ENCODE peak calls at places on chromosomes 2 and 18, in ten cellular contexts. N is cardiac muscle cell; J is sigmoid colon; M is psoas muscle; F is right lobe of liver; I is A549; R is pancreas; A is IMR-90; O is CD8-positive, alpha-beta T cell; L is uterus. S is an unnamed sample.

GRCh38 chr2:223888251-223888650 is 50.9 kb upstream of the AP1S3 start:
- DNase-seq in F (no peak), I (no peak), L (no peak), R (no peak), M (no peak), N (no peak), A (no peak), J (no peak), O (no peak), S (no peak)

GRCh38 chr2:86786001-86786536 is 4.6 kb downstream of the CD8A start:
- DNase-seq in M (no peak), R (no peak), J (no peak), I (no peak), L (no peak), A (no peak), F (no peak), O (peak; percentile 89), N (no peak), S (no peak)

GRCh38 chr2:37283207-37283606 is 41.4 kb downstream of the PRKD3 start:
- DNase-seq in L (no peak), I (no peak), M (no peak), O (no peak), R (no peak), J (no peak), A (peak; percentile 93), N (no peak), F (no peak), S (no peak)

GRCh38 chr18:61129001-61129400 is 204.2 kb upstream of the CDH20 start:
- DNase-seq in M (no peak), I (no peak), O (no peak), N (no peak), J (no peak), F (no peak), R (no peak), L (no peak), A (no peak), S (no peak)

GRCh38 chr2:167192833-167193232 is 304.6 kb downstream of the XIRP2 start:
- DNase-seq in M (no peak), A (peak; percentile 22), O (no peak), I (no peak), N (no peak), F (no peak), J (no peak), R (no peak), L (no peak), S (no peak)

GRCh38 chr2:195561205-195562032 is 95.6 kb upstream of the SLC39A10 start:
- DNase-seq in O (no peak), F (no peak), J (no peak), N (no peak), L (no peak), R (no peak), A (peak; percentile 99), I (peak; percentile 75), M (no peak), S (no peak)

GRCh38 chr2:62663920-62664319 is 41.6 kb upstream of the EHBP1 start:
- DNase-seq in A (no peak), I (no peak), J (no peak), L (no peak), M (no peak), R (no peak), O (no peak), N (no peak), F (no peak), S (no peak)

GRCh38 chr18:24196764-24197163 is 57.9 kb downstream of the CABYR start:
- DNase-seq in R (no peak), L (no peak), I (no peak), A (no peak), O (no peak), N (no peak), J (no peak), M (peak; percentile 66), F (peak; percentile 28), S (no peak)

GRCh38 chr2:174964404-174964803 is 40.8 kb downstream of the CHN1 start:
- DNase-seq in R (no peak), M (no peak), I (no peak), L (no peak), F (no peak), O (no peak), N (no peak), J (no peak), A (no peak), S (no peak)

GRCh38 chr2:174965551-174965950 is 39.6 kb downstream of the CHN1 start:
- DNase-seq in O (no peak), N (no peak), I (no peak), M (no peak), F (no peak), A (no peak), J (no peak), R (no peak), L (no peak), S (no peak)

GRCh38 chr2:174967086-174967485 is 38.1 kb downstream of the CHN1 start:
- DNase-seq in L (no peak), M (no peak), F (no peak), N (no peak), O (no peak), A (no peak), J (no peak), R (no peak), I (no peak), S (no peak)

GRCh38 chr2:174965992-174966789 is 39.0 kb downstream of the CHN1 start:
- DNase-seq in F (no peak), M (no peak), O (no peak), I (no peak), J (no peak), N (no peak), A (peak; percentile 42), R (no peak), L (no peak), S (no peak)

GRCh38 chr2:174963437-174964400 is 41.5 kb downstream of the CHN1 start:
- DNase-seq in L (no peak), F (no peak), M (no peak), A (no peak), I (no peak), O (no peak), N (peak; percentile 17), J (no peak), R (no peak), S (no peak)
- H3K4me3 ChIP-seq in L (no peak overlapping the region), F (no peak overlapping the region), M (no peak overlapping the region), A (no peak overlapping the region), I (no peak overlapping the region), O (no peak overlapping the region), N (no peak overlapping the region), J (no peak overlapping the region), R (no peak overlapping the region), S (no peak overlapping the region)

DNA sequence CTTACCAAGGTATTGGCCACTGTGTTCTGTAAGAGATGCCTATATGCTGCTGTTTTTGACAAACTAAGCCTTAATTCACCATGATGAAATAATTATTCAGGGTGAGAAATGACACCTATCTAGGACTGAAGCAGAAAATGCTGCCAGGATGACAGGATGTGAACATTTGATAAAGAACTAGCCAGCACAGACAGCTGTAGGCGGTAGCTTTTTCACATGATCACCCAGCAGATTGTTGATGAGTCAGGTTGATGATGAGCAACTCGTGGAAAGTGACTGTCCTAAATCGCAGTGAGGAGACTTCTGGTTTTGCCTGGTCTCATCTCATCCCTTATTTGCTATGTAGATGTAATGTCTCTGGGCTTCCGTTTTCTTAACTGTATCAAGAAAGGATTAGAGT is 144.1 kb downstream of the PRPF40A start:
- DNase-seq in J (no peak), M (no peak), O (no peak), I (peak; percentile 58), N (no peak), A (peak; percentile 93), F (no peak), R (no peak), L (no peak), S (no peak)
- H3K4me1 ChIP-seq in J (no peaks in the 10 kb centered on the region), M (peaks cover 36% of the 10 kb centered on the region), O (no peaks in the 10 kb centered on the region), I (peaks cover 27% of the 10 kb centered on the region), N (no peaks in the 10 kb centered on the region), A (peaks cover 11% of the 10 kb centered on the region), F (no peaks in the 10 kb centered on the region), R (no peaks in the 10 kb centered on the region), L (peaks cover 3% of the 10 kb centered on the region), S (no peaks in the 10 kb centered on the region)

DNA sequence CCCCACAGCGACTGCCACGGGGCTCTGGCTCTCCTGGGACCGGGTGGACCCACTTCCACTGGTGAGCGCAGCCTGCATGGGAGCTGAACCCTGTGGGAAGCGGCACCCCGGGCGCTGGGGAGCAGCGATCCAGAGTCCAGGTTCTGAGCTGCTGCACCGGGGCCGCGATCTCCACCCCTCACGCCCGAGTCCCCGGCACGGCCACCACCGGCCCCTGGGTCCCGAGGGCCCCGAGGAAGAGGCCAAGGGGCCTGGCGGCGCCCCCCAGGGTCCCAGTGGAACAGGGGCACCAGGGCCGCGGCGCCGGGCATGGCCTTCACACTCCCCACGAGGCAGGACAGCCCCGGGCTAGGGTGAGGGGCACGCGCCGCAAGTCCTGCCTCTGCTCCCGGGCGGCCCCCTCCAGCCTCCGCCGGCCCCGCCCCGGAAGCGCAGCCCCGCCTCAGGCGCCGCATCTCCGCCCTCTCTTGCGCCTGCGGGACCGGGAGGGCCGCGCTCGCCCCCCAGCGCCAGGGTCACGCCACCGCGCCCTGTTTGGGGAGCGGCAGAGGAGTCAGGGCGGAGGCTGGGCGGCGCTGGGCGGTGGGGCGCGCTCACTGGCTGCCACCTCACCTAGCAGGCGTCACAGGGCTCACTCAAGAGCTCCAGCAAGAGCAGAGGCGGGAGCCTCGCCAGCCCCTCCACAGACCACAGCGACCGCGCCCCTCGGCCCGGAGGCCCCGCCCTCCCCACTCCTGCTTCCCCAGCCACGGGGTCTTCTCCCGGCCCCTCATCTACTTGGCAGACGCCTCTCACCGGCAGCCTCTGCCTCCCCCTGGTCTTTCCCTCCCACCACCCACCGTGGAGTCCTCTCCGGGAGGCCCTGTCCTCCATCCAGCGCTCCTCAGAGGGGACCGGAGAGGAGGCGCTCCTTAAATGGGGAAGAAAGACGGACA is 26.8 kb downstream of the THAP4 start:
- DNase-seq in L (peak; percentile 82), N (peak; percentile 95), R (peak; percentile 86), M (peak; percentile 87), J (peak; percentile 93), O (peak; percentile 94), A (peak; percentile 62), F (peak; percentile 86), I (no peak), S (peak; percentile 84)
- H3K4me3 ChIP-seq in L (peak overlapping the region; percentile 27), N (peak overlapping the region; percentile 37), R (peak overlapping the region; percentile 2), M (peak overlapping the region; percentile 78), J (peak overlapping the region; percentile 66), O (peak overlapping the region; percentile 59), A (peak overlapping the region; percentile 38), F (peak overlapping the region; percentile 37), I (no peak overlapping the region), S (peak overlapping the region; percentile 65)

GRCh38 chr2:8236391-8236790 is 445.5 kb upstream of the ID2 start:
- DNase-seq in I (no peak), A (no peak), L (no peak), M (no peak), N (no peak), O (no peak), J (no peak), F (no peak), R (no peak), S (no peak)

GRCh38 chr2:8234253-8234652 is 447.6 kb upstream of the ID2 start:
- DNase-seq in M (no peak), I (no peak), O (no peak), L (no peak), A (no peak), J (no peak), R (no peak), N (no peak), F (no peak), S (no peak)

GRCh38 chr2:8231909-8232308 is 449.9 kb upstream of the ID2 start:
- DNase-seq in I (no peak), L (no peak), N (no peak), R (no peak), F (no peak), J (no peak), A (no peak), O (no peak), M (no peak), S (no peak)

GRCh38 chr2:8238521-8239230 is 443.2 kb upstream of the ID2 start:
- DNase-seq in N (no peak), I (no peak), J (no peak), L (no peak), F (no peak), M (peak; percentile 41), O (no peak), A (no peak), R (no peak), S (no peak)

DNA sequence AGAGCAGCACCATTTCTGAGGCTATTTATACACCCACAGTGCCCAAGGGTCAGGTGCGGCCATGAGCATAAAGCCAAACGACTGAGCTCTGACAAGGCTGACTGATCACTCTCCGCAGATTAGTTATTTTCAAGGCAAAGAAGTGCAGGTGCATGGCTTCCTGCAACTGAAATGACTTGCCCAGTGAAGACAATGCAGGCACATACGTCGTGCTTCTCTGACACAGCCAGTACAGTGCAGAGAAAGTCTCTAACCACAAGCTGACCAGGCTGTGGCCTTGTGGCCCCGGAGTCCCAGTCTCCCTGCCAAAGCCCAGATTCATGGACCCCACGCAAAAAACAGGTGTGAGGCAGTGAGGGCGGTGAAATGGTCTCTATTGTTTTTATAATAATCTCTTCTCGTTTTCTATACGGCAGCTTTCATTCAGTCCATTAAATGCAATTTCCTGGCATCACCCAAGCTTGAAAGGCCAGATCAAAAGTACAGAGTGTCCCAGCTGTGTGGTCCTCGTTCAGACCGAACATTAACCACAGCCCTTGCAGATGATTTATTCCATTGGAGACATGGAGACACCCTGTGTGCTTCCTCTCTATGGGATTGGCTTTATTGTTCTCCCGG is 447.0 kb upstream of the ID2 start:
- DNase-seq in I (no peak), N (no peak), J (no peak), M (no peak), R (no peak), L (no peak), O (no peak), A (no peak), F (no peak), S (no peak)
- H3K4me1 ChIP-seq in I (no peaks in the 10 kb centered on the region), N (peaks cover 7% of the 10 kb centered on the region), J (no peaks in the 10 kb centered on the region), M (peaks cover 5% of the 10 kb centered on the region), R (no peaks in the 10 kb centered on the region), L (no peaks in the 10 kb centered on the region), O (peaks cover 2% of the 10 kb centered on the region), A (no peaks in the 10 kb centered on the region), F (peaks cover 17% of the 10 kb centered on the region), S (no peaks in the 10 kb centered on the region)